ENCODE peak calls at places on chromosomes 7 and 10, in eight cellular contexts. S is fibroblast of lung, V is K562, M is OCI-LY7, U is PC-9, K is HepG2, Z is GM23248, W is GM23338. B is an unnamed sample.

GRCh38 chr10:79245539-79246208 is 101.6 kb upstream of the PPIF start:
- DNase-seq in S (peak; percentile 37), V (no peak), M (no peak), U (no peak), K (no peak), Z (peak; percentile 76), W (no peak), B (no peak)

GRCh38 chr10:106506509-106507265 is 657.8 kb downstream of the SORCS1 start:
- DNase-seq in S (peak; percentile 9), V (no peak), M (no peak), U (no peak), K (no peak), Z (peak; percentile 12), W (no peak), B (no peak)

GRCh38 chr7:139403601-139404000 is 43.9 kb downstream of the LUC7L2 start:
- DNase-seq in S (no peak), V (no peak), M (no peak), U (peak; percentile 70), K (no peak), Z (no peak), W (no peak), B (no peak)

GRCh38 chr10:88832376-88832775 is 19.3 kb downstream of the ANKRD22 start:
- DNase-seq in S (no peak), V (no peak), M (no peak), U (no peak), K (no peak), Z (no peak), W (no peak), B (no peak)

GRCh38 chr7:77331938-77332695 is 84.0 kb downstream of the GSAP start:
- DNase-seq in S (peak; percentile 85), V (peak; percentile 82), M (peak; percentile 81), U (peak; percentile 61), K (peak; percentile 76), Z (peak; percentile 90), W (peak; percentile 82), B (peak; percentile 84)

GRCh38 chr10:102113261-102113955 is 6.8 kb downstream of the LDB1 start:
- DNase-seq in S (no peak), V (no peak), M (no peak), U (no peak), K (no peak), Z (no peak), W (no peak), B (peak; percentile 8)

GRCh38 chr7:6495597-6496262 is 48.0 kb upstream of the DAGLB start:
- DNase-seq in S (peak; percentile 22), V (peak; percentile 26), M (no peak), U (no peak), K (no peak), Z (peak; percentile 59), W (no peak), B (no peak)

GRCh38 chr7:27211694-27212316 is 11.9 kb upstream of the HOXA13 start:
- DNase-seq in S (no peak), V (no peak), M (no peak), U (no peak), K (no peak), Z (no peak), W (no peak), B (no peak)

GRCh38 chr10:97321032-97321806 is 2.1 kb downstream of the FRAT1 start:
- DNase-seq in S (no peak), V (no peak), M (no peak), U (no peak), K (no peak), Z (no peak), W (peak; percentile 79), B (peak; percentile 58)

GRCh38 chr10:87723500-87723899 is 63.8 kb downstream of the PAPSS2 start:
- DNase-seq in S (no peak), V (no peak), M (no peak), U (no peak), K (no peak), Z (no peak), W (no peak), B (no peak)

GRCh38 chr10:93186631-93187030 is 112.9 kb downstream of the CYP26A1 start:
- DNase-seq in S (peak; percentile 40), V (no peak), M (no peak), U (no peak), K (no peak), Z (no peak), W (no peak), B (no peak)

GRCh38 chr10:78660446-78661106 is 408.2 kb upstream of the ZMIZ1 start:
- DNase-seq in S (no peak), V (no peak), M (no peak), U (no peak), K (no peak), Z (no peak), W (no peak), B (no peak)

GRCh38 chr7:158976849-158977593 is 120.7 kb downstream of the DYNC2I1 start:
- DNase-seq in S (peak; percentile 43), V (peak; percentile 93), M (peak; percentile 76), U (peak; percentile 71), K (peak; percentile 76), Z (peak; percentile 76), W (peak; percentile 93), B (peak; percentile 82)

GRCh38 chr10:95741807-95742528 is 14.0 kb upstream of the ENTPD1 start:
- DNase-seq in S (peak; percentile 77), V (peak; percentile 46), M (peak; percentile 54), U (no peak), K (no peak), Z (peak; percentile 37), W (peak; percentile 59), B (no peak)

GRCh38 chr10:11197266-11197712 is 179.6 kb downstream of the CELF2 start:
- DNase-seq in S (no peak), V (peak; percentile 18), M (peak; percentile 51), U (no peak), K (no peak), Z (peak; percentile 33), W (peak; percentile 71), B (peak; percentile 26)

GRCh38 chr7:77867208-77867915 is 68.8 kb downstream of the PHTF2 start:
- DNase-seq in S (peak; percentile 71), V (no peak), M (no peak), U (no peak), K (no peak), Z (no peak), W (no peak), B (no peak)

GRCh38 chr10:618229-618989 is 71.1 kb downstream of the DIP2C start:
- DNase-seq in S (no peak), V (no peak), M (no peak), U (no peak), K (no peak), Z (no peak), W (no peak), B (no peak)

GRCh38 chr7:143367972-143368371 is 5.5 kb upstream of the FAM131B start:
- DNase-seq in S (no peak), V (no peak), M (no peak), U (peak; percentile 97), K (no peak), Z (peak; percentile 45), W (no peak), B (no peak)

GRCh38 chr7:107692501-107692900 is 31.9 kb downstream of the SLC26A4 start:
- DNase-seq in S (peak; percentile 69), V (no peak), M (no peak), U (no peak), K (no peak), Z (peak; percentile 47), W (no peak), B (no peak)

GRCh38 chr7:107690611-107691010 is 30.0 kb downstream of the SLC26A4 start:
- DNase-seq in S (peak; percentile 87), V (peak; percentile 21), M (no peak), U (no peak), K (no peak), Z (no peak), W (peak; percentile 28), B (peak; percentile 16)

GRCh38 chr7:107690084-107690483 is 29.5 kb downstream of the SLC26A4 start:
- DNase-seq in S (no peak), V (no peak), M (no peak), U (no peak), K (no peak), Z (no peak), W (no peak), B (no peak)

GRCh38 chr7:107693396-107693795 is 32.8 kb downstream of the SLC26A4 start:
- DNase-seq in S (no peak), V (no peak), M (no peak), U (no peak), K (no peak), Z (no peak), W (no peak), B (no peak)

GRCh38 chr7:107691713-107692112 is 31.1 kb downstream of the SLC26A4 start:
- DNase-seq in S (peak; percentile 76), V (no peak), M (no peak), U (no peak), K (no peak), Z (peak; percentile 7), W (no peak), B (no peak)
- H3K4me1 ChIP-seq in S (peaks cover 16% of the 10 kb centered on the region), V (no peaks in the 10 kb centered on the region), M (no peaks in the 10 kb centered on the region), U (no peaks in the 10 kb centered on the region), K (no peaks in the 10 kb centered on the region), Z (peaks cover 23% of the 10 kb centered on the region), W (peaks cover 53% of the 10 kb centered on the region), B (peaks cover 5% of the 10 kb centered on the region)

GRCh38 chr7:37491919-37492694 is 43.4 kb upstream of the ELMO1 start:
- DNase-seq in S (no peak), V (no peak), M (no peak), U (no peak), K (no peak), Z (no peak), W (peak; percentile 94), B (peak; percentile 87)
- H2AFZ ChIP-seq in S (no peak overlapping the region), V (no peak overlapping the region), M (no peak overlapping the region), U (no peak overlapping the region), K (no peak overlapping the region), Z (no peak overlapping the region), W (peak overlapping the region; percentile 77), B (peak overlapping the region; percentile 74)

DNA sequence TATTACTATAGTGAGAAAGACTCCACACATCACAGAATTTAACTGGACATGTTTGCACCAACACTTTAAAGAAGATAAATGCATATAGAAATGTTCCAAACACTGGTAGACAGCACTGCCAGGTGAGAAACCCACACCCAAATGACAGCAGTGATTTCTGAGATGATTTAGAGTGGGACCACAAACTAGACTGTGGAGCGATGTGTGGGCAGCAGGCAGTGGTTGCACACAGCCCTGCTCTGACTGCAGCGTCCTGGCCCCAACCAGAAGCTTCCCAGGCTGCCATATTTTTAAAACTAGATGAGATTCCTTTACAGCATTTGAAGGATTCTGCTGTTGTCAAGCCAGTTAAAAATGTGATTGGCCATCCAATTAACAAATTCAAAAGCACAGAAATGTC is 47.7 kb upstream of the COMMD3 start:
- DNase-seq in S (no peak), V (no peak), M (no peak), U (no peak), K (no peak), Z (no peak), W (no peak), B (no peak)
- H4K20me1 ChIP-seq in S (no peaks in the 10 kb centered on the region), V (no peaks in the 10 kb centered on the region), M (no peaks in the 10 kb centered on the region), U (no peaks in the 10 kb centered on the region), K (no peaks in the 10 kb centered on the region), Z (no peaks in the 10 kb centered on the region), W (no peaks in the 10 kb centered on the region), B (no peaks in the 10 kb centered on the region)

DNA sequence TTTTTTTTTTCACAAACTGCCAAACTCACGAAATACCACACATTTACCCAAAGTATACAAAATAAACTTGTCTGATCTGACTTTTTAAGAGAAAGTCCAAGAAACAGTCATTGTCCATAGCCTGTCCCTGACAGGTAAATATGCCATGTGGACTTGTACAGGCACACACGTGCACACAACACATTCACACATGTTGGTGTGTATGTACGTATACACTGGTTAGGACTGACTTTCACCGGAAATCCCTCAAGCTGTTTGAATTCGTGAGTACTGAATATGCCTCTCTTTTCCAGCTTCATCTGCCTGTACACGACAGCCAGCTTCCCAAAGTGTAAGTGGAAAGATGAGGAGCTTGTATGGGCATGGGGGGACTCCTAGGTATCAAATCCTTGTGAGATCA is 976 bp upstream of the HGF start:
- DNase-seq in S (no peak), V (no peak), M (no peak), U (no peak), K (no peak), Z (no peak), W (no peak), B (no peak)
- H3K4me1 ChIP-seq in S (peaks cover 9% of the 10 kb centered on the region), V (no peaks in the 10 kb centered on the region), M (no peaks in the 10 kb centered on the region), U (no peaks in the 10 kb centered on the region), K (no peaks in the 10 kb centered on the region), Z (peaks cover 27% of the 10 kb centered on the region), W (peaks cover 21% of the 10 kb centered on the region), B (peaks cover 15% of the 10 kb centered on the region)

B was measured in neural progenitor cell.